ENCODE peak calls at places on chromosomes 6 and 20, in six cellular contexts. One of them, this sample, is unnamed.

GRCh38 chr6:113447088-113447831 is 409.9 kb upstream of the MARCKS start:
- DNase-seq in K562: no peak
- DNase-seq in body of pancreas: no peak
- DNase-seq in sigmoid colon: no peak
- DNase-seq in uterus: no peak
- DNase-seq in heart left ventricle: no peak
- DNase-seq in this sample: peak

GRCh38 chr6:138944412-138944811 is 43.6 kb downstream of the REPS1 start:
- DNase-seq in K562: no peak
- DNase-seq in heart left ventricle: no peak
- DNase-seq in body of pancreas: no peak
- DNase-seq in sigmoid colon: no peak
- DNase-seq in uterus: no peak
- DNase-seq in this sample: no peak

GRCh38 chr6:13234130-13234529 is 94.2 kb downstream of the TBC1D7 start:
- DNase-seq in uterus: no peak
- DNase-seq in sigmoid colon: no peak
- DNase-seq in K562: no peak
- DNase-seq in body of pancreas: no peak
- DNase-seq in heart left ventricle: no peak
- DNase-seq in this sample: no peak

GRCh38 chr20:20827992-20828597 is 115.7 kb upstream of the RALGAPA2 start:
- DNase-seq in body of pancreas: no peak
- DNase-seq in sigmoid colon: no peak
- DNase-seq in K562: no peak
- DNase-seq in heart left ventricle: no peak
- DNase-seq in uterus: no peak
- DNase-seq in this sample: no peak

GRCh38 chr6:36276581-36277536 is 7.0 kb downstream of the PNPLA1 start:
- DNase-seq in sigmoid colon: no peak
- DNase-seq in K562: no peak
- DNase-seq in heart left ventricle: no peak
- DNase-seq in body of pancreas: no peak
- DNase-seq in uterus: no peak
- DNase-seq in this sample: no peak

GRCh38 chr6:169846286-169847056 is 95.0 kb downstream of the ERMARD start:
- DNase-seq in sigmoid colon: no peak
- DNase-seq in body of pancreas: no peak
- DNase-seq in uterus: no peak
- DNase-seq in heart left ventricle: no peak
- DNase-seq in K562: no peak
- DNase-seq in this sample: no peak

GRCh38 chr6:149755300-149756260 is 6.0 kb downstream of the PCMT1 start:
- DNase-seq in uterus: no peak
- DNase-seq in K562: peak
- DNase-seq in heart left ventricle: no peak
- DNase-seq in sigmoid colon: no peak
- DNase-seq in body of pancreas: no peak
- DNase-seq in this sample: no peak

GRCh38 chr6:61751986-61752385 is 534.0 kb downstream of the KHDRBS2 start:
- DNase-seq in K562: no peak
- DNase-seq in body of pancreas: no peak
- DNase-seq in sigmoid colon: no peak
- DNase-seq in heart left ventricle: no peak
- DNase-seq in uterus: no peak
- DNase-seq in this sample: no peak

GRCh38 chr6:21664263-21665081 is 70.9 kb downstream of the SOX4 start:
- DNase-seq in heart left ventricle: peak
- DNase-seq in body of pancreas: peak
- DNase-seq in uterus: peak
- DNase-seq in K562: no peak
- DNase-seq in sigmoid colon: peak
- DNase-seq in this sample: no peak

GRCh38 chr20:4297141-4297826 is 281.9 kb upstream of the RNF24 start:
- DNase-seq in uterus: peak
- DNase-seq in body of pancreas: no peak
- DNase-seq in heart left ventricle: peak
- DNase-seq in K562: no peak
- DNase-seq in sigmoid colon: peak
- DNase-seq in this sample: peak

GRCh38 chr6:112485140-112485539 is 138.0 kb downstream of the RFPL4B start:
- DNase-seq in uterus: no peak
- DNase-seq in K562: no peak
- DNase-seq in body of pancreas: no peak
- DNase-seq in heart left ventricle: no peak
- DNase-seq in sigmoid colon: no peak
- DNase-seq in this sample: no peak

GRCh38 chr6:139114741-139115140 is 20.1 kb upstream of the HECA start:
- DNase-seq in sigmoid colon: no peak
- DNase-seq in body of pancreas: no peak
- DNase-seq in uterus: no peak
- DNase-seq in K562: no peak
- DNase-seq in heart left ventricle: no peak
- DNase-seq in this sample: no peak

GRCh38 chr20:57627972-57628650 is 7.9 kb upstream of the ZBP1 start:
- DNase-seq in uterus: peak
- DNase-seq in body of pancreas: no peak
- DNase-seq in sigmoid colon: no peak
- DNase-seq in heart left ventricle: peak
- DNase-seq in K562: no peak
- DNase-seq in this sample: peak

GRCh38 chr6:139308936-139309603 is 17.3 kb upstream of the TXLNB start:
- DNase-seq in K562: no peak
- DNase-seq in uterus: peak
- DNase-seq in heart left ventricle: peak
- DNase-seq in body of pancreas: peak
- DNase-seq in sigmoid colon: peak
- DNase-seq in this sample: no peak

GRCh38 chr6:30691208-30691872 is 556 bp upstream of the NRM start:
- DNase-seq in sigmoid colon: no peak
- DNase-seq in K562: no peak
- DNase-seq in uterus: no peak
- DNase-seq in body of pancreas: no peak
- DNase-seq in heart left ventricle: no peak
- DNase-seq in this sample: no peak

GRCh38 chr20:13029687-13030510 is 21.1 kb downstream of the SPTLC3 start:
- DNase-seq in body of pancreas: peak
- DNase-seq in sigmoid colon: no peak
- DNase-seq in heart left ventricle: no peak
- DNase-seq in uterus: no peak
- DNase-seq in K562: no peak
- DNase-seq in this sample: peak

GRCh38 chr6:128822271-128822670 is 60.7 kb upstream of the LAMA2 start:
- DNase-seq in heart left ventricle: no peak
- DNase-seq in K562: no peak
- DNase-seq in body of pancreas: no peak
- DNase-seq in sigmoid colon: no peak
- DNase-seq in uterus: no peak
- DNase-seq in this sample: no peak

GRCh38 chr6:1040393-1040792 is 271.5 kb upstream of the FOXQ1 start:
- DNase-seq in body of pancreas: no peak
- DNase-seq in sigmoid colon: no peak
- DNase-seq in K562: no peak
- DNase-seq in heart left ventricle: no peak
- DNase-seq in uterus: no peak
- DNase-seq in this sample: no peak

GRCh38 chr20:62860391-62860923 is 1.2 kb downstream of the TCFL5 start:
- DNase-seq in K562: no peak
- DNase-seq in body of pancreas: no peak
- DNase-seq in heart left ventricle: no peak
- DNase-seq in sigmoid colon: no peak
- DNase-seq in uterus: no peak
- DNase-seq in this sample: peak

DNA sequence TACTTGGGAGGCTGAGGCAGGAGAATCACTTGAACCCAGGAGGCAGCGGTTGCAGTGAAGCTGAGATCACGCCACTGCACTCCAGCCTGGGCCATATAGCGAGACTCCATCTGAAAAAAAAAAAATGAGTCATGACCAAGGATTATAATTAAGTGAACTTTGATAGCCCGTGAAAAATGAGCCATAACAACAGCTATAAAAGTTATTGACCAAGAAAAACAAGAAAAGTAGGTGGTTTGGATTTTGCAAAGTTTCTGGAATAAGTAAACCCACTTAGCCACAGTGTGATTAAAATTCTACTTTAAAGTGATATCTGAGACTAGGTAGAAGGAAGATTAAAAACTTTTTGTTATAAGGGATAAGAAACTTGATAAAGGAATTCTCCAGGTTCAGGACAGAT is 25.9 kb upstream of the BCLAF1 start:
- DNase-seq in heart left ventricle: no peak
- DNase-seq in body of pancreas: no peak
- DNase-seq in sigmoid colon: no peak
- DNase-seq in K562: no peak
- DNase-seq in uterus: no peak
- DNase-seq in this sample: no peak
- TF ChIP-seq POLR2A in heart left ventricle: no peak
- TF ChIP-seq POLR2A in body of pancreas: no peak
- TF ChIP-seq POLR2A in sigmoid colon: no peak
- TF ChIP-seq POLR2A in K562: no peak
- TF ChIP-seq POLR2A in uterus: no peak
- TF ChIP-seq POLR2A in this sample: no peak

DNA sequence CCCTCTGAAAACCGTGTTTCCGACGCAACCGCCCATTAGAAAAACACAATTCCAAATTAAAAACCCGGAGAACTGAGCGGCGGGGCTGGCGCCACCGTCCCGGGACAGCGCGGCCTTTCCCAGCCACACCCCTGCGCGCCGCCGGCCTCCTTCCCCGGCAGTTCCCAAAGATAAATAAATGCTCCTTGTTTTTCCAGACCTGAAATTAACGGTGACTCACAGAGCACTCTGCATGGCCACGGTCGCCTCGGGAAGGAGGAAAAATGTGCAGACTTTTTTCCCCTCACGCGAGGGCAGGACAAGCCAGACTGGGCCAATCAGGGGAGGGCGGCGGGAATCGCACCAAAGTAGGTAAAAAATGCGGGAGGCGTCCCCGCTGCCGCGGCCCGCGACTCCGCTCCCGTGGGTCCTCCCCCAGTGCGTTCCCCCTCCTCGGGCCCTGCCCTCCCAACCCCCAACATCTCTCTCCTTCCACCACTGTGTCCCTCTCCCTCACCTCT is 853 bp upstream of the DSTN start:
- DNase-seq in body of pancreas: peak
- DNase-seq in sigmoid colon: peak
- DNase-seq in heart left ventricle: peak
- DNase-seq in uterus: peak
- DNase-seq in K562: peak
- DNase-seq in this sample: no peak
- TF ChIP-seq POLR2A in body of pancreas: peak
- TF ChIP-seq POLR2A in sigmoid colon: peak
- TF ChIP-seq POLR2A in heart left ventricle: peak
- TF ChIP-seq POLR2A in uterus: peak
- TF ChIP-seq POLR2A in K562: no peak
- TF ChIP-seq POLR2A in this sample: no peak

GRCh38 chr20:37345339-37346231 is at the start of gene SRC:
- DNase-seq in K562: peak
- DNase-seq in sigmoid colon: peak
- DNase-seq in heart left ventricle: peak
- DNase-seq in uterus: peak
- DNase-seq in body of pancreas: peak
- DNase-seq in this sample: peak
- TF ChIP-seq POLR2A in K562: peak
- TF ChIP-seq POLR2A in sigmoid colon: peak
- TF ChIP-seq POLR2A in heart left ventricle: peak
- TF ChIP-seq POLR2A in uterus: peak
- TF ChIP-seq POLR2A in body of pancreas: peak
- TF ChIP-seq POLR2A in this sample: no peak

GRCh38 chr20:64024141-64024990 is 11.6 kb upstream of the C20orf204 start:
- DNase-seq in K562: no peak
- DNase-seq in uterus: no peak
- DNase-seq in heart left ventricle: no peak
- DNase-seq in sigmoid colon: no peak
- DNase-seq in body of pancreas: no peak
- DNase-seq in this sample: no peak
- TF ChIP-seq POLR2A in K562: no peak
- TF ChIP-seq POLR2A in uterus: no peak
- TF ChIP-seq POLR2A in heart left ventricle: no peak
- TF ChIP-seq POLR2A in sigmoid colon: no peak
- TF ChIP-seq POLR2A in body of pancreas: no peak
- TF ChIP-seq POLR2A in this sample: no peak

GRCh38 chr20:9401381-9401780 is 113.0 kb upstream of the LAMP5 start:
- DNase-seq in body of pancreas: no peak
- DNase-seq in K562: no peak
- DNase-seq in heart left ventricle: no peak
- DNase-seq in sigmoid colon: no peak
- DNase-seq in uterus: no peak
- DNase-seq in this sample: no peak
- TF ChIP-seq POLR2A in body of pancreas: no peak
- TF ChIP-seq POLR2A in K562: no peak
- TF ChIP-seq POLR2A in heart left ventricle: no peak
- TF ChIP-seq POLR2A in sigmoid colon: no peak
- TF ChIP-seq POLR2A in uterus: no peak
- TF ChIP-seq POLR2A in this sample: no peak

GRCh38 chr6:43766964-43767461 is 3.0 kb upstream of the VEGFA start:
- DNase-seq in heart left ventricle: no peak
- DNase-seq in K562: no peak
- DNase-seq in sigmoid colon: peak
- DNase-seq in body of pancreas: no peak
- DNase-seq in uterus: no peak
- DNase-seq in this sample: no peak
- TF ChIP-seq POLR2A in heart left ventricle: no peak
- TF ChIP-seq POLR2A in K562: no peak
- TF ChIP-seq POLR2A in sigmoid colon: no peak
- TF ChIP-seq POLR2A in body of pancreas: no peak
- TF ChIP-seq POLR2A in uterus: no peak
- TF ChIP-seq POLR2A in this sample: no peak